ENCODE peak calls at places on chromosomes 2 and 18, in eight cellular contexts. Y is transverse colon; X is uterus; L is upper lobe of right lung; P is CD8-positive, alpha-beta memory T cell; D is fibroblast of lung; A is pancreas; Q is ascending aorta. G is an unnamed sample.

GRCh38 chr2:170467568-170468422 is 247.3 kb upstream of the SP5 start:
- DNase-seq in P (no peak), A (no peak), D (peak; percentile 23), L (no peak), X (no peak), Q (no peak), Y (no peak), G (no peak)

GRCh38 chr18:27785815-27786537 is 391.0 kb downstream of the CDH2 start:
- DNase-seq in L (peak; percentile 64), X (no peak), Q (no peak), A (no peak), P (no peak), D (no peak), Y (no peak), G (no peak)

GRCh38 chr2:120641366-120641771 is 94.3 kb upstream of the GLI2 start:
- DNase-seq in D (peak; percentile 39), X (no peak), L (no peak), A (no peak), P (no peak), Y (no peak), Q (no peak), G (no peak)

GRCh38 chr18:59420244-59420643 is 61.2 kb upstream of the LMAN1 start:
- DNase-seq in P (no peak), Y (no peak), X (no peak), A (no peak), D (no peak), Q (no peak), L (no peak), G (no peak)

GRCh38 chr18:57923606-57924005 is 120.4 kb upstream of the NEDD4L start:
- DNase-seq in Q (no peak), A (no peak), Y (no peak), P (no peak), L (no peak), X (no peak), D (no peak), G (no peak)

GRCh38 chr2:40360652-40361051 is 91.2 kb downstream of the SLC8A1 start:
- DNase-seq in Q (no peak), X (no peak), D (peak; percentile 56), L (no peak), P (no peak), A (no peak), Y (no peak), G (no peak)

GRCh38 chr18:13813271-13813849 is 10.6 kb upstream of the MC5R start:
- DNase-seq in X (peak; percentile 49), Y (peak; percentile 70), P (peak; percentile 27), A (peak; percentile 79), D (peak; percentile 21), L (no peak), Q (peak; percentile 74), G (peak; percentile 78)

GRCh38 chr2:160294339-160294803 is 94.3 kb upstream of the ITGB6 start:
- DNase-seq in D (peak; percentile 89), Q (peak; percentile 81), X (peak; percentile 65), A (no peak), Y (peak; percentile 29), P (no peak), L (no peak), G (peak; percentile 3)

GRCh38 chr2:128440666-128441340 is 122.1 kb upstream of the HS6ST1 start:
- DNase-seq in D (no peak), Y (no peak), Q (peak; percentile 62), L (peak; percentile 61), A (no peak), P (no peak), X (no peak), G (no peak)

GRCh38 chr2:217918220-217919024 is 84.4 kb downstream of the TNS1 start:
- DNase-seq in P (no peak), Q (no peak), D (peak; percentile 60), L (no peak), A (no peak), Y (no peak), X (no peak), G (no peak)

GRCh38 chr2:121527009-121527682 is 3.5 kb upstream of the RNU4ATAC start:
- DNase-seq in Y (no peak), D (peak; percentile 25), X (no peak), P (no peak), A (no peak), Q (no peak), L (no peak), G (no peak)

GRCh38 chr2:43303889-43304288 is 77.5 kb upstream of the ZFP36L2 start:
- DNase-seq in P (no peak), L (no peak), X (no peak), Q (no peak), A (no peak), D (no peak), Y (no peak), G (no peak)

GRCh38 chr2:43300781-43301586 is 74.6 kb upstream of the ZFP36L2 start:
- DNase-seq in D (no peak), L (no peak), X (no peak), A (peak; percentile 66), Y (peak; percentile 37), Q (peak; percentile 80), P (no peak), G (no peak)

GRCh38 chr2:43300222-43300621 is 73.8 kb upstream of the ZFP36L2 start:
- DNase-seq in A (no peak), P (no peak), L (no peak), Y (no peak), Q (no peak), X (no peak), D (no peak), G (no peak)

GRCh38 chr2:43303120-43303519 is 76.7 kb upstream of the ZFP36L2 start:
- DNase-seq in D (no peak), P (no peak), A (no peak), X (no peak), Y (no peak), Q (no peak), L (no peak), G (no peak)

GRCh38 chr2:43302311-43303051 is 76.1 kb upstream of the ZFP36L2 start:
- DNase-seq in D (no peak), X (no peak), A (no peak), P (no peak), L (no peak), Q (no peak), Y (no peak), G (no peak)
- H3K4me1 ChIP-seq in D (no peaks in the 10 kb centered on the region), X (peaks cover 14% of the 10 kb centered on the region), A (peaks cover 17% of the 10 kb centered on the region), P (no peaks in the 10 kb centered on the region), L (peaks cover 62% of the 10 kb centered on the region), Q (peaks cover 60% of the 10 kb centered on the region), Y (peaks cover 9% of the 10 kb centered on the region), G (peaks cover 6% of the 10 kb centered on the region)

DNA sequence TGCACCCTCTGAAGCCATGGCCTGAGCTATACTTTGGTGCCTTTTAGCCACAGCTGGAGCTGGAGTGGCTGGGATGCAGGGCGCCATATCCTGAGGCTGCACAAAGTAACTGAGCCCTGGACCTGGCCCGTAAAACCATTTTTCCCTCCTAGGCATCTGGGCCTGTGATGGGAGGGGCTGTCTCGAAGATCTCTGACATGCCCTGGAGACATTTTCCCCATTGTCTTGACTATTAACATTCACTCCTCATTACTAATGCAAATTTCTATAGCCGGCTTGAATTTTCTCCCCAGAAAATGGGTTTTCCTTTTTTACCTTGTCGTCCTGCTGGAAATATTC is 15.4 kb downstream of the TAF1B start:
- DNase-seq in P (no peak), D (no peak), X (no peak), Y (no peak), Q (no peak), A (no peak), L (no peak), G (no peak)
- H3K36me3 ChIP-seq in P (peaks cover 27% of the 10 kb centered on the region), D (peaks cover 5% of the 10 kb centered on the region), X (no peaks in the 10 kb centered on the region), Y (peaks cover 47% of the 10 kb centered on the region), Q (peaks cover 53% of the 10 kb centered on the region), A (no peaks in the 10 kb centered on the region), L (peaks cover 39% of the 10 kb centered on the region), G (peaks cover 2% of the 10 kb centered on the region)

GRCh38 chr2:28343184-28343942 is 49.3 kb upstream of the FOSL2 start:
- DNase-seq in D (no peak), P (no peak), Y (no peak), Q (no peak), X (no peak), L (no peak), A (no peak), G (no peak)

GRCh38 chr2:28340312-28341202 is 52.1 kb upstream of the FOSL2 start:
- DNase-seq in L (peak; percentile 38), Q (no peak), Y (no peak), D (no peak), A (peak; percentile 46), X (no peak), P (no peak), G (no peak)

GRCh38 chr2:28343971-28344715 is 48.5 kb upstream of the FOSL2 start:
- DNase-seq in P (no peak), Y (no peak), L (peak; percentile 40), A (peak; percentile 28), Q (no peak), X (no peak), D (no peak), G (no peak)

GRCh38 chr2:28341208-28341891 is 51.3 kb upstream of the FOSL2 start:
- DNase-seq in A (peak; percentile 48), Q (no peak), L (peak; percentile 29), D (no peak), X (peak; percentile 47), Y (no peak), P (no peak), G (peak; percentile 58)

DNA sequence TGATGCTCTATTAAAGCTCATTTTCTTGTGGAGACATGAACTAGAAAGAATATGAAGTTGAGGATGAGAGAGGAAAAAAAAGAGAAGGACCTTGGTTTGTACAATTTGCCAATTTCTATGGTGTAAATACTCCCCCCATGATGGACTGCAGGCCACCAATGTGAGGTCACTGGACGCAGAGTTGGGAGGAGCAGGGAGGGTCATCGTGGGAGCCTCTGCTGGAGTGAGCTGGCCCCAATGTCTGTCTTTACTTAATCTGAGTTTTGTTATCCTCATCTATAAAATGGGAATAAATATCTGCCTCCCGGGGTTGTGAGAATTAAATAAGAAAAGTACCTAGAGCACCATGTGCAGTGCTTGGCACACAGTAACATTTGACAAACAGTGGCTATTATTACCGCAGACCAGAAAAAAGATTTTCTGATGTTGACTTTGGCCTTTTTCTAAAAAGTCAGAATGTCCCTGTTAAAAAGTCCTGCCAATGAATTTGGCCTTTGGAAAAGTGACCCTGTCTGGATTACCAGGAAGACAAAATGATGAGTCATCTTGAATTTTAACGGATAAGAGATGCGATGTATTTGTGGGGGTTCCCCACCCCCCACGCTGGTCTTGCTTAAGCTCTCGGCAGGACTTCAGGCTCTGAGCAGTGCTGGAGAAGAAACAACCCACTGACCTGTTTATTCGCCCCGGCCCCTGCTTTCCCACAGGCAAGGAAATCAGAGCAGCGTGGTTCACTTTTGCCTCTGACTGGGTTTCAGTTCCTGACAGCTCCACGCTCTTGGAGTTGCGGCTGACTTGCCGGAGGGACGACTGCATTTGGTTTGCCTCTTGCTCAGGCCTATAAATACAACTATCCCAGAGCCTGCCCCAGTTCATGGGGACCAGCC is 50.3 kb upstream of the FOSL2 start:
- DNase-seq in Y (peak; percentile 47), A (peak; percentile 60), D (peak; percentile 91), X (peak; percentile 83), L (peak; percentile 61), P (no peak), Q (peak; percentile 91), G (no peak)
- H3K4me3 ChIP-seq in Y (no peak overlapping the region), A (no peak overlapping the region), D (peak overlapping the region; percentile 14), X (no peak overlapping the region), L (no peak overlapping the region), P (no peak overlapping the region), Q (peak overlapping the region; percentile 5), G (no peak overlapping the region)

DNA sequence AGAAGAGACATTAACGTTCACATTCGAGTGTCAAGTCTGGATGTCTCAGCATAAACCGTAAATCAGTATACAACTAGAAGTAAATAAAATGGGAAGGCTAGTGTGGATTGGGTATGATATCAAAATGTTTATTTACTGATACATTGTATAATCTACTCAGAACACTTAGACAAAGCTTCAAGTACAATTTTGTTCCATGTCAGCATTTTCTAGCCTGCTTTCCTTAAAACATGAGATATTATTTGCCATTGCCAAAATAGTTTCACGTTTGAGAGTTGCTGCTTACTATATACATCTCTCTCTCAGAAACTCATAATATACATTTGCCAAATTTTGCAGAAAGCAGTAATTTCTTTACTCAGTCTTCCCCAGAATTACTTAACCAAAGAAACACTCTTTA is 237.5 kb downstream of the IKZF2 start:
- DNase-seq in X (no peak), D (no peak), L (no peak), P (no peak), Q (no peak), A (no peak), Y (no peak), G (no peak)
- H3K4me1 ChIP-seq in X (peaks cover 5% of the 10 kb centered on the region), D (peaks cover 3% of the 10 kb centered on the region), L (no peaks in the 10 kb centered on the region), P (no peaks in the 10 kb centered on the region), Q (no peaks in the 10 kb centered on the region), A (no peaks in the 10 kb centered on the region), Y (peaks cover 20% of the 10 kb centered on the region), G (no peaks in the 10 kb centered on the region)

G was measured in small intestine.